ENCODE peak calls at places on chromosomes 12 and 14, in four cellular contexts. X is RWPE2, I is PC-9, P is transverse colon. N is an unnamed sample. For H3K27me3 and H3K4me1, the result is how much of the 10 kb centered on the place peaks cover.

GRCh38 chr12:122206976-122207375 is 3.5 kb downstream of the B3GNT4 start:
- DNase-seq in I (no peak), X (no peak), P (no peak), N (no peak)

GRCh38 chr12:92036061-92036620 is 109.5 kb downstream of the BTG1 start:
- DNase-seq in P (no peak), X (no peak), I (no peak), N (no peak)

GRCh38 chr12:44372259-44372658 is 503.9 kb downstream of the NELL2 start:
- DNase-seq in P (no peak), I (peak), X (no peak), N (no peak)

GRCh38 chr12:58413794-58414193 is 472.4 kb downstream of the ATP23 start:
- DNase-seq in P (no peak), I (peak), X (no peak), N (no peak)

GRCh38 chr14:72610831-72611200 is 283.1 kb downstream of the DPF3 start:
- DNase-seq in X (no peak), P (no peak), I (no peak), N (no peak)

GRCh38 chr14:100102156-100102785 is 37.0 kb downstream of the EVL start:
- DNase-seq in X (peak), I (no peak), P (no peak), N (no peak)

GRCh38 chr12:82468563-82468962 is 110.2 kb downstream of the METTL25 start:
- DNase-seq in X (no peak), I (no peak), P (no peak), N (no peak)

GRCh38 chr14:92601757-92602417 is 88.3 kb downstream of the RIN3 start:
- DNase-seq in X (no peak), I (no peak), P (no peak), N (no peak)

GRCh38 chr12:110330544-110330943 is 49.5 kb downstream of the ATP2A2 start:
- DNase-seq in I (no peak), P (no peak), X (no peak), N (no peak)

GRCh38 chr12:2339022-2339431 is 286.2 kb downstream of the CACNA1C start:
- DNase-seq in I (no peak), X (peak), P (peak), N (no peak)

GRCh38 chr12:60832300-60832699 is 1236.5 kb downstream of the SLC16A7 start:
- DNase-seq in X (no peak), P (no peak), I (no peak), N (no peak)

GRCh38 chr12:28191690-28192089 is 1.4 kb downstream of the CCDC91 start:
- DNase-seq in X (no peak), I (peak), P (peak), N (no peak)

GRCh38 chr12:71183018-71183417 is 25.2 kb upstream of the TSPAN8 start:
- DNase-seq in I (no peak), X (no peak), P (no peak), N (no peak)

GRCh38 chr14:26204954-26205479 is 392.8 kb downstream of the NOVA1 start:
- DNase-seq in X (peak), I (no peak), P (peak), N (no peak)

GRCh38 chr12:99005601-99006000 is 360.5 kb downstream of the APAF1 start:
- DNase-seq in I (no peak), X (no peak), P (no peak), N (no peak)

GRCh38 chr12:57235012-57235727 is 5.7 kb downstream of the SHMT2 start:
- DNase-seq in I (no peak), P (no peak), X (peak), N (peak)

GRCh38 chr14:97846156-97846555 is 1049.0 kb downstream of the VRK1 start:
- DNase-seq in X (no peak), I (no peak), P (no peak), N (no peak)

GRCh38 chr14:91839754-91840153 is 27.6 kb downstream of the TC2N start:
- DNase-seq in P (no peak), I (no peak), X (no peak), N (no peak)

GRCh38 chr14:35385042-35385839 is 19.3 kb downstream of the NFKBIA start:
- DNase-seq in I (no peak), X (no peak), P (peak), N (peak)

GRCh38 chr14:100824156-100824555 is 1.8 kb upstream of the MEG3 start:
- DNase-seq in X (no peak), I (no peak), P (no peak), N (peak)

GRCh38 chr12:72098622-72099021 is 160.0 kb downstream of the TPH2 start:
- DNase-seq in X (no peak), P (no peak), I (no peak), N (no peak)

GRCh38 chr14:94062344-94062904 is 18.6 kb downstream of the DDX24 start:
- DNase-seq in X (peak), I (no peak), P (no peak), N (no peak)

GRCh38 chr12:6928703-6929407 is 1.1 kb downstream of the ATN1 start:
- DNase-seq in P (no peak), X (no peak), I (no peak), N (no peak)

GRCh38 chr12:114888458-114888857 is 204.5 kb upstream of the TBX3 start:
- DNase-seq in X (no peak), I (no peak), P (peak), N (no peak)

GRCh38 chr12:75548879-75549278 is 37.5 kb upstream of the KRR1 start:
- DNase-seq in P (no peak), I (no peak), X (no peak), N (no peak)

GRCh38 chr14:65966188-65966587 is 520.0 kb upstream of the CCDC196 start:
- DNase-seq in I (no peak), X (no peak), P (no peak), N (no peak)
- H3K27me3 ChIP-seq in I (under half), X (under half), P (under half), N (under half)

GRCh38 chr12:88552672-88553079 is 27.6 kb downstream of the KITLG start:
- DNase-seq in P (no peak), I (peak), X (no peak), N (no peak)

GRCh38 chr12:88553941-88554658 is 26.2 kb downstream of the KITLG start:
- DNase-seq in X (no peak), P (no peak), I (peak), N (peak)

GRCh38 chr12:88559199-88559598 is 21.1 kb downstream of the KITLG start:
- DNase-seq in P (no peak), X (no peak), I (no peak), N (no peak)

GRCh38 chr12:88558341-88558867 is 21.9 kb downstream of the KITLG start:
- DNase-seq in I (no peak), X (no peak), P (no peak), N (no peak)

GRCh38 chr12:88556213-88556612 is 24.1 kb downstream of the KITLG start:
- DNase-seq in X (no peak), I (no peak), P (no peak), N (no peak)
- H3K4me1 ChIP-seq in X (under half), I (under half), P (half or more), N (under half)

GRCh38 chr14:59117754-59118153 is 70.7 kb upstream of the DAAM1 start:
- DNase-seq in X (no peak), I (no peak), P (no peak), N (no peak)
- H3K27me3 ChIP-seq in X (under half), I (under half), P (under half), N (under half)

DNA sequence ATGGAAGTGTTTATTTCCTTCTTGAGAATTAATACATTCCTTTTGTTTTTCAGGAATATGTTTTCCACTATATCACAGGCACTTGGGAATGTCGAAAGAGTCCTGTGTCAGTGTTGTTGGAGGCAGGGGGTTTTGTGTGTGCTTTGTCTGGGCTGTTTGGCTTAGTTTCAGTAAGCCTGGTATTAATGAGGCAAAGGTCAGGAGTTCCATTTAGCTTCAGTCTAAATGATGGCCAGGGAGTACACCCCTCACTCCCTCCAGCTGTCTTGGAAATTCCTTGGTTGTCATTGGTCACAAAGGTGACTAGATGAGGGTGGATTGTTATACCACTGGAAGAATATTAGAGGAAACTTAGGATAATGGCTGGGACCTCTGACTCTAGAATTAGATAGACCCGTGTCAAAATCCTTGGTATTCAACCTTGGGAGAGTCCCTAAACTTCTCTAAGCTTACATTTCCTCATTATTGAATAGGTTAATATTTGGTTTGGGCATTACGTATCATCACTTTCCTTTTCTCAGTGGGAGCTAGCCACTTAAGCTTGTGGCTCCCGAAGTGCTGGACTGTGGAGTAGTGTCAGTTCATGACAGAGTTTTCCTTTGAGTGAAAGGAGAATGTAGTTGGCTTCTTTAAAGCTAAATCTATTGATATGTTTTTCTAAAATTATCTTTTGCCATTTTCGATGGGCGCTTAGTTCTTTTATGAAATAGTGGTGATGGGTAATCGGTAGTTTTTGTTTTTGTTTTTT is 5.2 kb downstream of the FRS2 start:
- DNase-seq in X (no peak), P (no peak), I (no peak), N (no peak)
- H3K4me1 ChIP-seq in X (under half), P (under half), I (under half), N (half or more)

GRCh38 chr14:56126514-56126913 is 8.3 kb downstream of the PELI2 start:
- DNase-seq in I (no peak), X (no peak), P (no peak), N (no peak)
- H3K27me3 ChIP-seq in I (under half), X (under half), P (under half), N (under half)

GRCh38 chr14:69670093-69670492 is 58.7 kb downstream of the SUSD6 start:
- DNase-seq in I (peak), X (no peak), P (no peak), N (no peak)
- H3K4me1 ChIP-seq in I (under half), X (under half), P (half or more), N (half or more)

DNA sequence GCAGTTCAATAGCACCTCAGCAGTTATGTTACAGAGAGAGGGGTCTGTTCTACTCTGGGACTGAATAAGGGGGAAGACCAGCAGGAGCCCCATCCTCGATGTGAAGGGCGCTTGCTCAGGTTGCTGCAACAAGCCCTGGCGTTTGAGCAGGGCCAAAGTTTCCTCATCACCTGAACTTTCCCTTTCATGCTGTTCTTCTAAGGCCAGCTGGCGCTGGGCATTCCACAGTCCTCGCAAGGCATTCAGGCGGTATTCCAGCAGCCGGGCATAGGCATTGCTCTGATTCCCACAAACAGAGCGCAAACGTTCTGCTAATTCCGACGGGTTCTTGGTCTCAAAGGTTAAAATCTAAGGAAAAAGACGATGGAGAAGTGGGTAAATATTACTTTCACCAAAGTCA is 62.8 kb downstream of the HECTD4 start:
- DNase-seq in P (no peak), I (no peak), X (no peak), N (peak)
- H3K27me3 ChIP-seq in P (under half), I (under half), X (under half), N (under half)

GRCh38 chr14:104678346-104678745 is 11.1 kb upstream of the INF2 start:
- DNase-seq in X (no peak), P (no peak), I (no peak), N (no peak)
- H3K4me1 ChIP-seq in X (under half), P (half or more), I (half or more), N (under half)

N was measured in gastrocnemius medialis.